ENCODE peak calls at places on chromosomes 6 and 20, in six cellular contexts. I is left ventricle myocardium inferior, V is IMR-90, T is ascending aorta, F is PC-3, J is mucosa of descending colon. U is an unnamed sample. For H3K4me1 and H3K9me3, the result is how much of the 10 kb centered on the place peaks cover.

GRCh38 chr6:56144538-56145324 is 102.6 kb downstream of the COL21A1 start:
- DNase-seq in I (no peak), V (peak), F (peak), J (no peak), T (no peak), U (no peak)

GRCh38 chr6:132964868-132965382 is 150.6 kb downstream of the RPS12 start:
- DNase-seq in V (peak), J (no peak), F (peak), I (no peak), T (no peak), U (no peak)

GRCh38 chr6:113277111-113277510 is 580.0 kb upstream of the MARCKS start:
- DNase-seq in I (no peak), V (no peak), T (no peak), J (no peak), F (no peak), U (no peak)

GRCh38 chr20:24970030-24970553 is 21.0 kb downstream of the CST7 start:
- DNase-seq in T (no peak), J (no peak), I (no peak), F (no peak), V (no peak), U (no peak)

GRCh38 chr20:46302119-46302518 is 6.2 kb downstream of the CDH22 start:
- DNase-seq in V (no peak), I (no peak), F (no peak), T (no peak), J (no peak), U (no peak)

GRCh38 chr6:15389759-15390723 is 144.2 kb downstream of the JARID2 start:
- DNase-seq in T (no peak), F (peak), V (peak), I (no peak), J (no peak), U (no peak)

GRCh38 chr6:139482184-139482751 is 107.8 kb upstream of the CITED2 start:
- DNase-seq in T (no peak), I (no peak), F (no peak), V (no peak), J (no peak), U (no peak)

GRCh38 chr20:19688031-19688806 is 69.8 kb upstream of the RIN2 start:
- DNase-seq in J (peak), V (peak), T (peak), I (peak), F (peak), U (peak)

GRCh38 chr6:47042238-47042843 is at the start of gene ADGRF1:
- DNase-seq in F (peak), V (no peak), J (no peak), T (no peak), I (no peak), U (no peak)

GRCh38 chr20:34768105-34768504 is 57.3 kb downstream of the NCOA6 start:
- DNase-seq in F (peak), I (no peak), V (peak), T (no peak), J (no peak), U (no peak)

GRCh38 chr6:129766959-129767728 is 57.2 kb upstream of the ARHGAP18 start:
- DNase-seq in V (peak), J (no peak), F (peak), T (no peak), I (peak), U (no peak)

GRCh38 chr6:18579869-18580268 is 192.7 kb downstream of the RNF144B start:
- DNase-seq in J (no peak), I (no peak), F (no peak), V (no peak), T (no peak), U (no peak)

GRCh38 chr20:2509468-2509781 is 710 bp upstream of the ZNF343 start:
- DNase-seq in T (no peak), V (no peak), F (no peak), J (no peak), I (no peak), U (no peak)

GRCh38 chr20:19347943-19348456 is 135.6 kb downstream of the SLC24A3 start:
- DNase-seq in V (no peak), F (no peak), T (no peak), J (no peak), I (peak), U (no peak)

GRCh38 chr20:32975698-32976674 is 28.2 kb downstream of the SUN5 start:
- DNase-seq in T (no peak), F (no peak), I (peak), V (no peak), J (no peak), U (no peak)

GRCh38 chr20:61857884-61858283 is 207.8 kb downstream of the TAF4 start:
- DNase-seq in J (no peak), F (no peak), T (no peak), I (no peak), V (no peak), U (no peak)

GRCh38 chr20:6635034-6635736 is 132.3 kb upstream of the BMP2 start:
- DNase-seq in J (no peak), I (no peak), V (no peak), F (no peak), T (no peak), U (no peak)

GRCh38 chr6:64732888-64733287 is 974.1 kb downstream of the EYS start:
- DNase-seq in J (no peak), F (peak), T (no peak), I (no peak), V (no peak), U (no peak)

GRCh38 chr6:109372070-109372585 is 10.1 kb downstream of the CD164 start:
- DNase-seq in F (no peak), T (no peak), J (no peak), V (no peak), I (no peak), U (no peak)

GRCh38 chr6:36099872-36100483 is 30.3 kb upstream of the MAPK13 start:
- DNase-seq in T (no peak), V (no peak), F (no peak), J (no peak), I (no peak), U (no peak)

GRCh38 chr6:150336299-150336698 is 32.5 kb upstream of the IYD start:
- DNase-seq in T (no peak), I (no peak), J (no peak), F (peak), V (peak), U (no peak)

GRCh38 chr20:45323731-45324130 is 15.6 kb upstream of the MATN4 start:
- DNase-seq in F (peak), J (no peak), T (no peak), V (peak), I (no peak), U (no peak)

GRCh38 chr6:158323561-158323958 is 11.3 kb downstream of the TULP4 start:
- DNase-seq in T (no peak), V (no peak), F (no peak), I (no peak), J (no peak), U (no peak)

GRCh38 chr6:26234421-26235239 is 130.4 kb upstream of the BTN3A2 start:
- DNase-seq in I (no peak), F (peak), J (peak), T (no peak), V (peak), U (no peak)

DNA sequence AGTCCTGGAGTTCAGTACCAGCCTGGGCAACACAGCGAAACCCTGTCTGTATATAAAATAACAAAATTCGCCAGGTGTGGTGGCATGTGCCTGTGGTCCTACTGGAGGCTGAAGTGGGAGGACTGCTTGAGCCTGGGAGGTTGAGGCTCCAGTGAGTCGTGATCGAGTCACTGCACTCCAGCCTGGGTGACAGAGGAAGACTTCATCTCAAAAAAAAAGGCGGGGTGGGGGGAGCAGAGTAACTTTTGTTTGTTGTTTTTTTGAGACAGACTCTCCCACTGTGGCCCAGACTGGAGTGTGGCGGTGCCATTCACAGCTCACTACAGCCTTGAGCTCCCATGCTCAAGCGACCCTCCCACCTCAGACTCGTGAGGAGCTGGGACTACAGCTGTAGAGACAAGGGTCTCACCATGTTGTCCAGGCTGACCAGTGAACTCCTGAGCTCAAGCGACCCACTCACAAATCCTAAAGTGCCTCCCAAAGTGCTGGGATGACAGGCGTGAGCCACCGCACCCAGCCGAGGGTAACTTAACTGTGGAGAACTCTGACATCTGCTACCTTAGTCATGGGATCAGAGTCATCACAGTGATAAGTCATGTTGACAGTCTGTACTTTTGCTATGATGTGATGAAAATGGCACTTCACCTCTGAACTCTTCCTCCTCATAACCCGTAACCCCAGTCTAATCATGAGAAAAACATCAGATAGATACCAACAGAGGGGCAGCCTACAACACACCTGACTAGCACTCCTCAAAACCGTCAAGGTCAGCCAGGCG is 16.5 kb downstream of the PEDS1 start:
- DNase-seq in T (no peak), V (peak), I (no peak), J (no peak), F (peak), U (no peak)
- H3K4me1 ChIP-seq in T (under half), V (under half), I (half or more), J (under half), F (under half), U (under half)

GRCh38 chr20:12699374-12700228 is 309.2 kb upstream of the SPTLC3 start:
- DNase-seq in T (no peak), I (no peak), J (no peak), V (no peak), F (no peak), U (no peak)

GRCh38 chr20:12698817-12699216 is 310.0 kb upstream of the SPTLC3 start:
- DNase-seq in I (no peak), J (no peak), T (no peak), F (no peak), V (no peak), U (no peak)

GRCh38 chr20:12700701-12701100 is 308.1 kb upstream of the SPTLC3 start:
- DNase-seq in I (no peak), V (no peak), J (no peak), T (no peak), F (no peak), U (no peak)

DNA sequence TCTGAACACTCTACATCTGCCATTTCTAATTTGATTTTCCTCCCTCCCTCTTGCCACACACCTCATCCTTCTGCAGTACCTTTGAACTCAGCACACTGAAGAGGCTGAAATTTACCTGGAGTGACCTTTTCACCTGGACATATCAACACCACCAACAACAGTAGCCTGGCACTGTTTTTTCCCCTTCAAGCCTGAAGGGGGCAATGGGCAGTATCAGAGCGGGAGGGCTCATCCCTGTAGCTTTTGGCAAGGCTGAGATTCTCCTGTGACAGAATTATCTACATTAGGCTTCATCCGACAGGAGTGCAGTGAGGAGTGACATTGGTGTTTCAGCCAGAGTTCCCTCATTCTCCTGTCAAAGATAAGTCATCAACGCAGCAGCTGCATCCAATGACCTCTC is 312.8 kb upstream of the SPTLC3 start:
- DNase-seq in J (no peak), I (no peak), T (no peak), F (no peak), V (no peak), U (no peak)
- H3K9me3 ChIP-seq in J (under half), I (under half), T (under half), F (under half), V (under half), U (under half)

GRCh38 chr20:40990542-40991120 is 38.0 kb upstream of the TOP1 start:
- DNase-seq in V (peak), T (no peak), J (peak), F (peak), I (peak), U (peak)
- H3K4me1 ChIP-seq in V (under half), T (under half), J (under half), F (under half), I (under half), U (under half)

DNA sequence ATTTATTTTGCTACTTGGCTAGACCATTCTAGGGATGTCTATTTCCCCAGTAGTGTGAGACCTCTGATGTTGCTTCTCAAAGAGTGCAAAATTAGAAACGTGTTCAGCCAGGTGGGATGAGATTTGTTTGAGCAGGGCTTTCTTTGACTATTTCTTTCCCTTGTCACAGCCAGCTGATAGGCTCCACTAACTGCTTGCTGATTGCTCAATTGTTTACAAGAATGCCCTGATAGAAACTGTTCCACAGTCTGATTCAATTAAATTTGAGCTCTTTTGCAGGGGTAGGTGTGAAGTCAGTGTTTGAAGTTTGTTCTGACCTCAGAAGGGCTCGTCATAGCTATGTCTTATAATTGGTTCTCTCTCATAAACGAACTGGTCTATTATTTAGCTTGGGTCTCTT is 220.5 kb downstream of the FNDC1 start:
- DNase-seq in I (no peak), J (no peak), F (no peak), V (no peak), T (no peak), U (no peak)
- H3K9me3 ChIP-seq in I (under half), J (under half), F (under half), V (under half), T (under half), U (under half)

DNA sequence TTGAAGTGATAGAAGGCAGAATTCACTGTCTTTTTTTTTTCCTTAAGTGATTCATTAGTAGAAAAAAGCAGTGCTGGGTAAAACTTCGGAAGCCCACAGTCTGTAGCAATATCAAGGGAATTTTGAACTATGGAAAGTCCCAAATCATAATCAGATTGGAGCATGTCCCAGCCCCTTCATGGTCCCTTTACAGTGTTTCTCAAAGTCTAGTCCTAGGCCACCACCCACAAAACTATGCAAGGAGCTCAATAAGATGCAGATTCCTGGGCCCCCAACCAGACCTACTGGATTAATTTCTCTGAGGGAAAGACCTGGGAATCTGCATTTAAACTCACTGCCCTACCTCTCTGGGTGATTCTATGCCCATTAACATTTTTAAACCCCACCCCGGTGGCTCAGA is 22.5 kb downstream of the NEDD9 start:
- DNase-seq in J (no peak), V (peak), F (no peak), I (no peak), T (no peak), U (no peak)
- H3K4me1 ChIP-seq in J (under half), V (under half), F (half or more), I (half or more), T (half or more), U (half or more)

GRCh38 chr6:119922814-119923213 is 573.3 kb upstream of the MAN1A1 start:
- DNase-seq in F (no peak), J (no peak), T (no peak), I (no peak), V (no peak), U (no peak)
- H3K9me3 ChIP-seq in F (under half), J (under half), T (under half), I (half or more), V (under half), U (under half)